ENCODE peak calls at places on chromosomes 5 and 9, in four cellular contexts. One of them, this sample, is unnamed.

GRCh38 chr9:133938670-133939258 is 53.4 kb downstream of the VAV2 start:
- DNase-seq in astrocyte of the cerebellum: no peak
- DNase-seq in epithelial cell of esophagus: no peak
- DNase-seq in endothelial cell: no peak
- DNase-seq in this sample: no peak

GRCh38 chr5:171357843-171358242 is 29.8 kb upstream of the NPM1 start:
- DNase-seq in epithelial cell of esophagus: no peak
- DNase-seq in astrocyte of the cerebellum: no peak
- DNase-seq in endothelial cell: no peak
- DNase-seq in this sample: no peak

GRCh38 chr5:172640822-172641358 is at the start of gene NEURL1B:
- DNase-seq in epithelial cell of esophagus: peak
- DNase-seq in endothelial cell: peak
- DNase-seq in astrocyte of the cerebellum: no peak
- DNase-seq in this sample: peak

GRCh38 chr9:130150779-130151381 is 21.3 kb upstream of the NCS1 start:
- DNase-seq in epithelial cell of esophagus: peak
- DNase-seq in astrocyte of the cerebellum: no peak
- DNase-seq in endothelial cell: no peak
- DNase-seq in this sample: no peak

GRCh38 chr5:132261881-132262845 is 4.7 kb downstream of the PDLIM4 start:
- DNase-seq in epithelial cell of esophagus: no peak
- DNase-seq in endothelial cell: peak
- DNase-seq in astrocyte of the cerebellum: no peak
- DNase-seq in this sample: no peak

GRCh38 chr5:32538031-32538547 is 47.3 kb upstream of the SUB1 start:
- DNase-seq in endothelial cell: no peak
- DNase-seq in astrocyte of the cerebellum: no peak
- DNase-seq in epithelial cell of esophagus: no peak
- DNase-seq in this sample: no peak

GRCh38 chr9:84266087-84266561 is 74.4 kb downstream of the SLC28A3 start:
- DNase-seq in astrocyte of the cerebellum: no peak
- DNase-seq in epithelial cell of esophagus: peak
- DNase-seq in endothelial cell: peak
- DNase-seq in this sample: no peak

GRCh38 chr5:136998864-136999263 is 500.3 kb downstream of the SPOCK1 start:
- DNase-seq in astrocyte of the cerebellum: no peak
- DNase-seq in epithelial cell of esophagus: no peak
- DNase-seq in endothelial cell: no peak
- DNase-seq in this sample: no peak

GRCh38 chr9:73162987-73163763 is 11.5 kb downstream of the ANXA1 start:
- DNase-seq in epithelial cell of esophagus: peak
- DNase-seq in endothelial cell: no peak
- DNase-seq in astrocyte of the cerebellum: no peak
- DNase-seq in this sample: no peak

GRCh38 chr5:85311536-85311935 is 926.9 kb upstream of the EDIL3 start:
- DNase-seq in astrocyte of the cerebellum: no peak
- DNase-seq in epithelial cell of esophagus: no peak
- DNase-seq in endothelial cell: no peak
- DNase-seq in this sample: no peak

GRCh38 chr9:105007143-105007542 is 79.2 kb upstream of the ABCA1 start:
- DNase-seq in astrocyte of the cerebellum: peak
- DNase-seq in epithelial cell of esophagus: peak
- DNase-seq in endothelial cell: no peak
- DNase-seq in this sample: peak

GRCh38 chr5:102863764-102864560 is 108.9 kb downstream of the PAM start:
- DNase-seq in endothelial cell: no peak
- DNase-seq in epithelial cell of esophagus: no peak
- DNase-seq in astrocyte of the cerebellum: no peak
- DNase-seq in this sample: no peak

GRCh38 chr5:159337291-159337974 is 7.1 kb upstream of the IL12B start:
- DNase-seq in astrocyte of the cerebellum: no peak
- DNase-seq in endothelial cell: no peak
- DNase-seq in epithelial cell of esophagus: peak
- DNase-seq in this sample: no peak

GRCh38 chr5:168409601-168410458 is 76.4 kb upstream of the RARS1 start:
- DNase-seq in epithelial cell of esophagus: peak
- DNase-seq in astrocyte of the cerebellum: peak
- DNase-seq in endothelial cell: no peak
- DNase-seq in this sample: peak

GRCh38 chr5:78787763-78788162 is 139.2 kb upstream of the LHFPL2 start:
- DNase-seq in endothelial cell: no peak
- DNase-seq in epithelial cell of esophagus: peak
- DNase-seq in astrocyte of the cerebellum: no peak
- DNase-seq in this sample: no peak

GRCh38 chr5:127040779-127041520 is 10.6 kb upstream of the MARCHF3 start:
- DNase-seq in epithelial cell of esophagus: peak
- DNase-seq in astrocyte of the cerebellum: no peak
- DNase-seq in endothelial cell: no peak
- DNase-seq in this sample: no peak

GRCh38 chr9:109886050-109886449 is 106.1 kb downstream of the PALM2AKAP2 start:
- DNase-seq in epithelial cell of esophagus: no peak
- DNase-seq in endothelial cell: no peak
- DNase-seq in astrocyte of the cerebellum: no peak
- DNase-seq in this sample: no peak

GRCh38 chr9:129281506-129282145 is 103.6 kb upstream of the IER5L start:
- DNase-seq in astrocyte of the cerebellum: no peak
- DNase-seq in endothelial cell: no peak
- DNase-seq in epithelial cell of esophagus: no peak
- DNase-seq in this sample: no peak

GRCh38 chr9:38138276-38138675 is 69.2 kb upstream of the SHB start:
- DNase-seq in endothelial cell: no peak
- DNase-seq in astrocyte of the cerebellum: no peak
- DNase-seq in epithelial cell of esophagus: no peak
- DNase-seq in this sample: no peak

GRCh38 chr9:36164361-36164760 is 4.8 kb upstream of the CCIN start:
- DNase-seq in astrocyte of the cerebellum: no peak
- DNase-seq in epithelial cell of esophagus: no peak
- DNase-seq in endothelial cell: no peak
- DNase-seq in this sample: no peak

GRCh38 chr5:83972236-83972635 is 251.6 kb upstream of the HAPLN1 start:
- DNase-seq in epithelial cell of esophagus: peak
- DNase-seq in endothelial cell: no peak
- DNase-seq in astrocyte of the cerebellum: no peak
- DNase-seq in this sample: no peak

GRCh38 chr5:96067902-96068614 is 106.4 kb upstream of the ELL2 start:
- DNase-seq in epithelial cell of esophagus: peak
- DNase-seq in endothelial cell: no peak
- DNase-seq in astrocyte of the cerebellum: peak
- DNase-seq in this sample: no peak

GRCh38 chr9:91159664-91160121 is 202.0 kb downstream of the AUH start:
- DNase-seq in astrocyte of the cerebellum: no peak
- DNase-seq in endothelial cell: no peak
- DNase-seq in epithelial cell of esophagus: no peak
- DNase-seq in this sample: no peak

GRCh38 chr5:132961887-132962286 is 1.5 kb downstream of the AFF4 start:
- DNase-seq in astrocyte of the cerebellum: peak
- DNase-seq in epithelial cell of esophagus: peak
- DNase-seq in endothelial cell: no peak
- DNase-seq in this sample: peak

GRCh38 chr9:88820055-88820454 is 171.2 kb upstream of the S1PR3 start:
- DNase-seq in epithelial cell of esophagus: no peak
- DNase-seq in endothelial cell: no peak
- DNase-seq in astrocyte of the cerebellum: no peak
- DNase-seq in this sample: no peak

GRCh38 chr5:162699361-162699760 is 631.8 kb downstream of the GABRG2 start:
- DNase-seq in epithelial cell of esophagus: no peak
- DNase-seq in astrocyte of the cerebellum: no peak
- DNase-seq in endothelial cell: no peak
- DNase-seq in this sample: no peak

GRCh38 chr9:35756275-35756742 is 2.2 kb upstream of the MSMP start:
- DNase-seq in epithelial cell of esophagus: peak
- DNase-seq in astrocyte of the cerebellum: no peak
- DNase-seq in endothelial cell: peak
- DNase-seq in this sample: no peak

GRCh38 chr9:128244443-128245226 is 31.2 kb downstream of the GOLGA2 start:
- DNase-seq in epithelial cell of esophagus: no peak
- DNase-seq in astrocyte of the cerebellum: peak
- DNase-seq in endothelial cell: no peak
- DNase-seq in this sample: peak

GRCh38 chr9:92373167-92373566 is 31.2 kb downstream of the OGN start:
- DNase-seq in astrocyte of the cerebellum: no peak
- DNase-seq in epithelial cell of esophagus: no peak
- DNase-seq in endothelial cell: no peak
- DNase-seq in this sample: no peak

GRCh38 chr9:107488400-107489143 is 997 bp downstream of the KLF4 start:
- DNase-seq in endothelial cell: peak
- DNase-seq in astrocyte of the cerebellum: no peak
- DNase-seq in epithelial cell of esophagus: peak
- DNase-seq in this sample: no peak
- TF ChIP-seq CTCF in endothelial cell: no peak
- TF ChIP-seq CTCF in astrocyte of the cerebellum: no peak
- TF ChIP-seq CTCF in epithelial cell of esophagus: no peak
- TF ChIP-seq CTCF in this sample: no peak

DNA sequence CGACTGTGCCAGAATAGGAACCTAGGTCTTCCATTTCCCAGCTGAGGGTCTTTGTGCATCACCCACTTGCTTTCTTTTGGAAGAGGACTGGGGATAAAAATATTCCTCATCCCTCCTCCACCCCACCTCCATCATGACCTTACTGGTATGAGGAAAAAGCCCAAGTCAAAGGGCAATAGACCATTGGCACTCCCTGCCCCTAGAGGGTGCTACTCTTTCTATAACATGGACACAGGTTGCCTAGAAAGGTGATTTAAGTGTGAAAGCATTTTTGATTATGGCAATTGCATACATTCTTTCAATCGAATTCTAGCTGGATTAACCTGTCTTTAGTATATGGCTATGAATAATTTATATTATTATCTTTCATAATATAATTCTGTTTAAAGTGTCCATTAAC is 22.8 kb upstream of the ZNF618 start:
- DNase-seq in epithelial cell of esophagus: peak
- DNase-seq in endothelial cell: no peak
- DNase-seq in astrocyte of the cerebellum: no peak
- DNase-seq in this sample: no peak
- TF ChIP-seq CTCF in epithelial cell of esophagus: peak
- TF ChIP-seq CTCF in endothelial cell: no peak
- TF ChIP-seq CTCF in astrocyte of the cerebellum: peak
- TF ChIP-seq CTCF in this sample: peak

DNA sequence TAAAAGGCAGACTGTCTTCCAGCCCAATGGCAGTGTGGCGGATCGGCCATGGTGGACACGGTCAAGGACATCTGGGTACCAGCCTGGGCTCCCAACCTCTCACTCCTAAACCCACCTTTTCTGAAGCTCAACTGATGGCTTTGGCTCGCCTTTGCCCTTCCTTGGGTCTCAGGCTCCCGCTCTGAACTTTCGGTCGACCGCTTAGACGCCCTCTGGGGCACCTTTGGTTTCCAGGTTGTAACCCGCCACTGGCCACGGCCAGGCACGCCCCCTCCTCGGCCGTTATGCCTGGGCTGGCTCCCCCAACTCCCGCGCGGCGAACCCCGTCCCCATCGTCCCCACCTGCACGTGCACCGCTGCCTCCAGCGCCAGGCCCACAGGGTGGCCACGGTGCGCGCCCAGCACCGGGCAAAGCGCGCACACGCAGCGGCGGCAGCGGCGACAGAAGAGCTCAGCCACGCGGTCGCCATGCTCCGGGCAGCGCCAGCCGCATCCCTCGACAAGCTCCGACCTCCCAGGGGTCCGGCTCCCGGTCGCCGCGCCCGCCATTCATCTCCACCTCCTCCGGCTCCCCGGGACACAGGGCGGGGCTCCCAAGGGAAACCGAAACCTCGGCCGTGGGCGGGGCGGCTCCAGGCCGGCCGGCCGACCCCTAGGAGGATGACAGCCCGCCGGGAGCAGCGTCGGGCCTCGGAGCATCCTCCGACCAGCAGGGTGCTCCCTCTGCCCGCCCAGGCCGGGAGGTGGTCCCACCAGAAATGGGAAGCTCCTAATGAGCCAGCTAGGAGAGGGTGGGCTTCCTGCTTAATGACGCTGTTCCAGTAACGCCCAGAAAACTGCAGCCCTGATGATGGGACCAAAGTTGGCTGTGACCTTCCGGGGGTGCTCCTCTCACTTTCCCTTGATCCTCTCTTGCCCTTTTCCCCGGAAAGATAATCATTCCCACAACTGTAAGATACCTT is at the start of gene TRIM14:
- DNase-seq in endothelial cell: peak
- DNase-seq in epithelial cell of esophagus: peak
- DNase-seq in astrocyte of the cerebellum: no peak
- DNase-seq in this sample: peak
- TF ChIP-seq CTCF in endothelial cell: no peak
- TF ChIP-seq CTCF in epithelial cell of esophagus: no peak
- TF ChIP-seq CTCF in astrocyte of the cerebellum: no peak
- TF ChIP-seq CTCF in this sample: peak

GRCh38 chr5:169584998-169585451 is 1.5 kb downstream of the SPDL1 start:
- DNase-seq in endothelial cell: no peak
- DNase-seq in epithelial cell of esophagus: no peak
- DNase-seq in astrocyte of the cerebellum: no peak
- DNase-seq in this sample: no peak
- TF ChIP-seq CTCF in endothelial cell: no peak
- TF ChIP-seq CTCF in epithelial cell of esophagus: no peak
- TF ChIP-seq CTCF in astrocyte of the cerebellum: no peak
- TF ChIP-seq CTCF in this sample: no peak

GRCh38 chr5:53431665-53432064 is 48.8 kb upstream of the FST start:
- DNase-seq in astrocyte of the cerebellum: no peak
- DNase-seq in endothelial cell: no peak
- DNase-seq in epithelial cell of esophagus: no peak
- DNase-seq in this sample: no peak

GRCh38 chr5:53429706-53430105 is 50.7 kb upstream of the FST start:
- DNase-seq in endothelial cell: no peak
- DNase-seq in astrocyte of the cerebellum: no peak
- DNase-seq in epithelial cell of esophagus: peak
- DNase-seq in this sample: no peak

GRCh38 chr5:53427965-53428364 is 52.5 kb upstream of the FST start:
- DNase-seq in astrocyte of the cerebellum: no peak
- DNase-seq in epithelial cell of esophagus: no peak
- DNase-seq in endothelial cell: no peak
- DNase-seq in this sample: no peak

GRCh38 chr5:53433036-53433435 is 47.4 kb upstream of the FST start:
- DNase-seq in astrocyte of the cerebellum: no peak
- DNase-seq in epithelial cell of esophagus: no peak
- DNase-seq in endothelial cell: no peak
- DNase-seq in this sample: no peak

GRCh38 chr5:53430618-53431252 is 49.7 kb upstream of the FST start:
- DNase-seq in epithelial cell of esophagus: peak
- DNase-seq in endothelial cell: no peak
- DNase-seq in astrocyte of the cerebellum: no peak
- DNase-seq in this sample: no peak
- TF ChIP-seq CTCF in epithelial cell of esophagus: peak
- TF ChIP-seq CTCF in endothelial cell: peak
- TF ChIP-seq CTCF in astrocyte of the cerebellum: peak
- TF ChIP-seq CTCF in this sample: peak

GRCh38 chr5:50963647-50964584 is 297.5 kb downstream of the PARP8 start:
- DNase-seq in astrocyte of the cerebellum: no peak
- DNase-seq in endothelial cell: peak
- DNase-seq in epithelial cell of esophagus: no peak
- DNase-seq in this sample: no peak

GRCh38 chr5:50958852-50959457 is 292.5 kb downstream of the PARP8 start:
- DNase-seq in endothelial cell: peak
- DNase-seq in astrocyte of the cerebellum: peak
- DNase-seq in epithelial cell of esophagus: peak
- DNase-seq in this sample: peak

GRCh38 chr5:50966986-50967385 is 300.5 kb downstream of the PARP8 start:
- DNase-seq in astrocyte of the cerebellum: no peak
- DNase-seq in endothelial cell: no peak
- DNase-seq in epithelial cell of esophagus: no peak
- DNase-seq in this sample: no peak

GRCh38 chr5:50965621-50966362 is 299.4 kb downstream of the PARP8 start:
- DNase-seq in endothelial cell: peak
- DNase-seq in epithelial cell of esophagus: no peak
- DNase-seq in astrocyte of the cerebellum: no peak
- DNase-seq in this sample: no peak

GRCh38 chr5:50962934-50963646 is 296.7 kb downstream of the PARP8 start:
- DNase-seq in astrocyte of the cerebellum: peak
- DNase-seq in epithelial cell of esophagus: peak
- DNase-seq in endothelial cell: peak
- DNase-seq in this sample: peak
- TF ChIP-seq CTCF in astrocyte of the cerebellum: peak
- TF ChIP-seq CTCF in epithelial cell of esophagus: peak
- TF ChIP-seq CTCF in endothelial cell: peak
- TF ChIP-seq CTCF in this sample: peak